ENCODE peak calls at places on chromosome 22, in five cellular contexts. C is GM12878, S is Caco-2, A is colonic mucosa, Z is fibroblast of lung. V is an unnamed sample.

GRCh38 chr22:29108137-29108536 is 35.3 kb downstream of the KREMEN1 start:
- DNase-seq in S (peak; percentile 36), C (no peak), A (no peak), Z (no peak), V (peak; percentile 74)

GRCh38 chr22:24965822-24966626 is 13.5 kb downstream of the KIAA1671 start:
- DNase-seq in A (peak; percentile 94), Z (no peak), S (peak; percentile 48), C (no peak), V (peak; percentile 80)

GRCh38 chr22:19663821-19664325 is 50.4 kb upstream of the SEPTIN5 start:
- DNase-seq in C (no peak), S (no peak), A (no peak), Z (peak; percentile 44), V (no peak)

GRCh38 chr22:29030618-29031235 is 30.9 kb downstream of the C22orf31 start:
- DNase-seq in A (peak; percentile 90), S (no peak), Z (peak; percentile 83), C (no peak), V (peak; percentile 42)

GRCh38 chr22:48566741-48567140 is 1260.9 kb downstream of the BRD1 start:
- DNase-seq in S (no peak), Z (no peak), C (no peak), A (no peak), V (no peak)

GRCh38 chr22:30309981-30310672 is 16.6 kb downstream of the TBC1D10A start:
- DNase-seq in A (peak; percentile 73), Z (peak; percentile 78), S (no peak), C (peak; percentile 58), V (no peak)

GRCh38 chr22:50479686-50480085 is 1.7 kb upstream of the ADM2 start:
- DNase-seq in A (no peak), Z (no peak), C (no peak), S (no peak), V (no peak)

GRCh38 chr22:37604875-37605274 is 3.8 kb upstream of the GGA1 start:
- DNase-seq in C (no peak), Z (no peak), S (no peak), A (peak; percentile 28), V (no peak)

GRCh38 chr22:24007253-24008021 is 2.2 kb upstream of the GSTT4 start:
- DNase-seq in S (no peak), Z (no peak), C (no peak), A (no peak), V (no peak)

GRCh38 chr22:25282671-25283561 is 63.5 kb downstream of the CRYBB2 start:
- DNase-seq in Z (no peak), S (no peak), C (no peak), A (no peak), V (no peak)

DNA sequence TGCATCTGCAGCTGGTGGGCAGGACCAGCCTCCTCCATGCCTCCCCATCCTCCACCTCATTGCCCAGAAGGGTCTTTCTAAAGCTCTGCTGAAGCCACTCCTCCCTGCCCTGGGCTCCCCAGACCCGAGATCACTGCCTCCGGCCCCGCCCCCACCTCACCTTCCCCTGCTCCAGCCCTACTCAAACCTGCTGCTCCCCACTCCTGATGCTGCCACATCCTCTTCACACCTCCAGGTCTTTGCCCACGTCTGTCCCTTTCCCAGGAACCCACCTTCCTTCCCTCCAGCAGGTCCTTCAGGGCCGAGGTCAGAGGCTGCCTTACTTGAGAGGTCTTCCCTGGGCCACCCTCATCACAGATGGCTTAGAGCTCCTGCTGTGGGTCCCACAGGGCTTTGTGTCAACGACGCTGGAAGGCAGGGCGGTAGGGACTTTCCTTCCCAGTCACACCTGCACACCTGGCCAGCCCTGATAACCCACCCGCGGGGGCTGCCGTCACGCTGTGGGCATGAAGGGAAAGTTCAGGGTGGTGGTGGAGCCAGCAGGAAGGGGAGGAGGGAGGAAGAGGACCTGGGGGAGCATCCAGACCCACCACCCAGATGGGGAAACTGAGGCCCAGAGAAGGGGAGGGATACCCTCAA is 11.9 kb downstream of the WNT7B start:
- DNase-seq in A (no peak), C (no peak), Z (no peak), S (no peak), V (no peak)
- H3K4me1 ChIP-seq in A (no peaks in the 10 kb centered on the region), C (no peaks in the 10 kb centered on the region), Z (peaks cover 5% of the 10 kb centered on the region), S (peaks cover 10% of the 10 kb centered on the region), V (peaks cover 43% of the 10 kb centered on the region)

DNA sequence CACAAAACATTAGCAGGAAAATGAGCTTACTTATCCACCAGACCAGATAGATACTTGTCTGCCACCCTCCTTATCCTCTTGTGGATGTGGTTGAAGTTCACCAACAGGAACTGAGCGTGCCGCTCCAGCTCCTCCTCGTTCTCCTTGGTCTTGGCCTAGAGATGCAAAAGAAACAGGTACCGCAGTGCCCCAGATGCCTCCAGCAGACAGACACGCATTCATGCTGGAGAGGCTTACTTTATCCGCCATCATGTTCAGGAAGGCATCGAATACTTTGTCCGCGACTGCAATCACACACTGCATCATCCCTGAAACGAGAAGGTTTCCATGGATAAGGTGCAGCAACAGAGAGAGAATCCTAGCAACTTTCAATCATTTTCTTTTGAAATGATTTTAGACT is 21.0 kb upstream of the SERPIND1 start:
- DNase-seq in A (no peak), Z (no peak), S (no peak), C (no peak), V (no peak)
- H3K4me1 ChIP-seq in A (no peaks in the 10 kb centered on the region), Z (peaks cover 9% of the 10 kb centered on the region), S (no peaks in the 10 kb centered on the region), C (peaks cover 45% of the 10 kb centered on the region), V (no peaks in the 10 kb centered on the region)

GRCh38 chr22:42747701-42748513 is 27.2 kb upstream of the A4GALT start:
- DNase-seq in S (no peak), C (no peak), Z (peak; percentile 77), A (no peak), V (peak; percentile 78)

GRCh38 chr22:42743501-42743991 is 22.9 kb upstream of the A4GALT start:
- DNase-seq in A (peak; percentile 45), Z (peak; percentile 92), C (no peak), S (no peak), V (peak; percentile 49)

GRCh38 chr22:42742940-42743339 is 22.3 kb upstream of the A4GALT start:
- DNase-seq in C (no peak), S (no peak), A (no peak), Z (no peak), V (no peak)

DNA sequence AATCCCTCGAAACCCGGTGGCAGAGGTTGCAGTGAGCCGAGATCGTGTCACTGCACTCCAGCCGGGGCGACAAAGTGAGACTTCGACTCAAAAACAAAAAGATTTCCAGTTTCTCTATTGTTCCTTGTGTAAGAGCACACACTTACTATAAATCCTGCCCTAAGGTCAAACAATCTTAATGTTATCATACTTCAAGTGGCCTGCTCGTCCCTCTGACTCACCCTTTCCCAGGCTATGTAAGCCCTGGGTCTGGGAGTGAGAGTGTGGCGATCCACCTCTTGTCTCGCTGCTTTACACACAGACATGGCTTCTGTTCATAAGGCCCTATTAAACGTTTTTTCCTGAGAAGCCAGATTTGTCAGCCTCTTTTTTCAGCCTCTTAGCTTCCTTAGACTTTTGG is 24.4 kb upstream of the A4GALT start:
- DNase-seq in C (no peak), Z (peak; percentile 43), A (no peak), S (no peak), V (peak; percentile 47)
- H3K4me1 ChIP-seq in C (no peaks in the 10 kb centered on the region), Z (peaks cover 10% of the 10 kb centered on the region), A (no peaks in the 10 kb centered on the region), S (peaks cover 50% of the 10 kb centered on the region), V (peaks cover 27% of the 10 kb centered on the region)

DNA sequence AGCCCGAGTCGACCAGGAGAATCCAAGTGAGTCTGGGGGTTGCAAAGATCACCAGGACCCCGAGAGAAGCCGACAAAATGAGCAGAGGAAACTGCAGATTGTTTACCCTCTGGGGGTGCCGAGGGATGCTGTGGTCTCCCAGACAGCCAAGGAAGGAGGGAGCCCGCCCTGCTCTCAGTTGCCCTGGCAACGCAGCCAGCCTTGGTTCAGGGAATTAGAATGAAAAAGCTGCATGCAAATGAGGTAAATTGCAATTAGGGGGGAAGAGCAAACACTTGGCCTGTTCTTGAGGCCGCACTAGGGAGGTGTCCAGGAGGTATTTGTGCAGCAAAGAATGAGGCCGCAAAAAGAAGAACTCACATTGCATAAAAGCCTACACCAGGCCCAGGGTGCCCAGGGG is 40.5 kb upstream of the ATXN10 start:
- DNase-seq in Z (no peak), A (no peak), C (no peak), S (no peak), V (no peak)
- H3K4me1 ChIP-seq in Z (no peaks in the 10 kb centered on the region), A (no peaks in the 10 kb centered on the region), C (no peaks in the 10 kb centered on the region), S (no peaks in the 10 kb centered on the region), V (peaks cover 6% of the 10 kb centered on the region)

GRCh38 chr22:43530864-43531201 is 119.0 kb downstream of the MPPED1 start:
- DNase-seq in C (no peak), S (no peak), Z (no peak), A (no peak), V (peak; percentile 54)

GRCh38 chr22:43528601-43529360 is 117.0 kb downstream of the MPPED1 start:
- DNase-seq in S (no peak), Z (no peak), A (no peak), C (no peak), V (no peak)

GRCh38 chr22:43529954-43530863 is 118.4 kb downstream of the MPPED1 start:
- DNase-seq in Z (no peak), A (no peak), S (no peak), C (no peak), V (no peak)

GRCh38 chr22:43531651-43532050 is 119.8 kb downstream of the MPPED1 start:
- DNase-seq in C (no peak), Z (no peak), S (no peak), A (no peak), V (no peak)

GRCh38 chr22:43529461-43529860 is 117.6 kb downstream of the MPPED1 start:
- DNase-seq in S (no peak), A (no peak), Z (no peak), C (no peak), V (no peak)
- H3K4me1 ChIP-seq in S (no peaks in the 10 kb centered on the region), A (no peaks in the 10 kb centered on the region), Z (no peaks in the 10 kb centered on the region), C (no peaks in the 10 kb centered on the region), V (peaks cover 19% of the 10 kb centered on the region)

DNA sequence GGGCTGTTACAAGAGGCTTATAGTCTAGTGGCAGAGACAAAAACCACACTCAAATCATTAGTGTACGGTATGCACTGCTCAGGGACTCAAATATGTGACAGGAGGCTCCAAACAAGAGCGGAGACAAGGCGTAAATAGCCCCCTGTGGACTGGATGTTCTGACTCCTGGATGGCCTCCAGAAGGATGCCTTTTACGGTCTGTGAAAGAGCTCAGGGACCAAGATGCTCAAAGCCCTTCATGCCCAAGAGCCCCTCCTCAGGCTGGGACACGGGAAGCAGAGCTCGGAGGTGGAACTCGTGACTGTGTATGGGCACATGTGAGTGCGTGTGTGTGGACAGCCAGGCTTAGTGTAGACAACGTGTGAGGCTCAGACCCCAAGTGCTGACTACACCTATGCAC is 9.7 kb downstream of the PPM1F start:
- DNase-seq in A (no peak), Z (peak; percentile 11), C (no peak), S (no peak), V (no peak)
- H3K4me1 ChIP-seq in A (peaks cover 6% of the 10 kb centered on the region), Z (peaks cover 36% of the 10 kb centered on the region), C (peaks cover 9% of the 10 kb centered on the region), S (peaks cover 6% of the 10 kb centered on the region), V (peaks cover 17% of the 10 kb centered on the region)